ENCODE peak calls at places on chromosomes 11 and 22, in seven cellular contexts. M is NCI-H748 treated with DMSO at 0.1 percent for 48 hours; O is NCI-H1092; Y is effector CD4-positive, alpha-beta T cell; X is fibroblast of mammary gland; R is DND-41; K is brain microvascular endothelial cell. H is an unnamed sample.

GRCh38 chr11:11806586-11806985 is 35.2 kb upstream of the USP47 start:
- DNase-seq in R (no peak), M (no peak), X (no peak), O (no peak), Y (no peak), K (no peak), H (no peak)

GRCh38 chr11:12137938-12138731 is 27.7 kb downstream of the MICAL2 start:
- DNase-seq in K (peak; percentile 89), X (peak; percentile 100), R (no peak), M (no peak), O (no peak), Y (no peak), H (no peak)

GRCh38 chr11:88384678-88385015 is 47.1 kb upstream of the CTSC start:
- DNase-seq in X (no peak), K (peak; percentile 40), Y (no peak), O (no peak), R (no peak), M (no peak), H (no peak)

GRCh38 chr11:47271961-47272661 is 2.2 kb downstream of the MADD start:
- DNase-seq in M (no peak), X (no peak), Y (no peak), K (no peak), R (no peak), O (no peak), H (no peak)

GRCh38 chr22:39907605-39908097 is 6.8 kb downstream of the GRAP2 start:
- DNase-seq in R (no peak), O (no peak), M (no peak), X (no peak), K (no peak), Y (peak; percentile 18), H (no peak)

GRCh38 chr11:43943931-43944751 is 1.7 kb downstream of the C11orf96 start:
- DNase-seq in M (no peak), X (no peak), Y (no peak), R (no peak), K (peak; percentile 43), O (no peak), H (no peak)

GRCh38 chr11:2780850-2781412 is 81.1 kb upstream of the KCNQ1OT1 start:
- DNase-seq in Y (no peak), X (no peak), O (no peak), M (no peak), R (no peak), K (no peak), H (no peak)

GRCh38 chr11:64089915-64090810 is 54.4 kb downstream of the FLRT1 start:
- DNase-seq in M (no peak), X (no peak), O (no peak), Y (no peak), R (peak; percentile 88), K (no peak), H (no peak)

GRCh38 chr11:118215262-118215661 is 9.5 kb downstream of the JAML start:
- DNase-seq in M (no peak), Y (no peak), R (no peak), X (no peak), K (no peak), O (no peak), H (no peak)

GRCh38 chr11:115190196-115190595 is 314.0 kb downstream of the CADM1 start:
- DNase-seq in K (no peak), X (no peak), R (no peak), Y (no peak), M (no peak), O (no peak), H (no peak)

GRCh38 chr11:64876835-64877341 is 1.5 kb downstream of the EHD1 start:
- DNase-seq in K (peak; percentile 29), R (no peak), M (no peak), X (no peak), Y (no peak), O (no peak), H (peak; percentile 92)

GRCh38 chr11:5891216-5891800 is 1.7 kb upstream of the OR52E5 start:
- DNase-seq in K (no peak), R (no peak), Y (no peak), X (peak; percentile 15), M (peak; percentile 5), O (no peak), H (no peak)

GRCh38 chr22:30422481-30423295 is 2.9 kb upstream of the MTFP1 start:
- DNase-seq in Y (peak; percentile 25), M (peak; percentile 24), X (peak; percentile 98), R (peak; percentile 33), K (peak; percentile 98), O (no peak), H (no peak)